ENCODE peak calls at places on chromosomes 2 and 18, in six cellular contexts. T is body of pancreas, X is DND-41, Q is IMR-90, N is endodermal cell, B is ascending aorta. Y is an unnamed sample.

GRCh38 chr18:67109535-67109934 is 407.0 kb downstream of the DSEL start:
- DNase-seq in N (no peak), T (peak; percentile 6), B (no peak), Q (no peak), X (no peak), Y (no peak)

GRCh38 chr2:235698028-235698427 is 204.2 kb downstream of the AGAP1 start:
- DNase-seq in N (no peak), T (no peak), Q (peak; percentile 9), B (no peak), X (no peak), Y (no peak)

GRCh38 chr2:97748397-97748796 is 35.0 kb downstream of the ZAP70 start:
- DNase-seq in B (no peak), Q (no peak), N (peak; percentile 93), X (peak; percentile 81), T (no peak), Y (no peak)

GRCh38 chr2:47602996-47603395 is 179.9 kb upstream of the MSH6 start:
- DNase-seq in B (no peak), X (no peak), N (no peak), T (no peak), Q (peak; percentile 25), Y (no peak)

GRCh38 chr2:39603436-39603835 is 62.3 kb upstream of the TMEM178A start:
- DNase-seq in T (no peak), N (no peak), Q (peak; percentile 33), X (no peak), B (no peak), Y (no peak)

GRCh38 chr18:50666536-50666935 is 106.6 kb downstream of the MAPK4 start:
- DNase-seq in X (no peak), Q (no peak), N (peak; percentile 20), B (no peak), T (no peak), Y (no peak)

GRCh38 chr18:57210101-57210661 is 63.3 kb downstream of the BOD1L2 start:
- DNase-seq in B (no peak), N (peak; percentile 93), X (no peak), Q (peak; percentile 70), T (peak; percentile 47), Y (peak; percentile 21)

GRCh38 chr2:105718846-105719432 is 25.8 kb upstream of the NCK2 start:
- DNase-seq in N (no peak), X (no peak), B (no peak), Q (no peak), T (no peak), Y (no peak)

GRCh38 chr2:227826019-227826521 is 12.4 kb downstream of the CCL20 start:
- DNase-seq in X (no peak), B (no peak), Q (no peak), T (no peak), N (no peak), Y (peak; percentile 61)

GRCh38 chr2:145402706-145403277 is 882.9 kb upstream of the ZEB2 start:
- DNase-seq in Q (peak; percentile 8), T (no peak), B (no peak), N (no peak), X (no peak), Y (no peak)

GRCh38 chr2:207492461-207492860 is 37.3 kb upstream of the CREB1 start:
- DNase-seq in N (no peak), T (no peak), X (no peak), Q (no peak), B (no peak), Y (no peak)

GRCh38 chr2:13193075-13193474 is 476.3 kb downstream of the TRIB2 start:
- DNase-seq in N (no peak), T (no peak), Q (peak; percentile 13), X (peak; percentile 37), B (no peak), Y (no peak)

GRCh38 chr18:77001979-77002378 is 130.6 kb downstream of the MBP start:
- DNase-seq in T (no peak), Q (no peak), N (no peak), B (no peak), X (no peak), Y (no peak)

GRCh38 chr18:36888778-36889177 is 59.9 kb downstream of the KIAA1328 start:
- DNase-seq in T (no peak), B (no peak), N (no peak), Q (no peak), X (no peak), Y (no peak)

GRCh38 chr2:174591740-174592139 is 5.9 kb downstream of the WIPF1 start:
- DNase-seq in Q (no peak), B (no peak), T (no peak), N (no peak), X (no peak), Y (no peak)

GRCh38 chr2:68709421-68709911 is 25.1 kb upstream of the ARHGAP25 start:
- DNase-seq in T (no peak), B (no peak), X (peak; percentile 61), Q (peak; percentile 67), N (peak; percentile 71), Y (no peak)

GRCh38 chr2:28152585-28153284 is 239.9 kb upstream of the FOSL2 start:
- DNase-seq in N (no peak), Q (peak; percentile 45), T (no peak), X (no peak), B (no peak), Y (no peak)

GRCh38 chr2:208311954-208312353 is 45.9 kb downstream of the PIKFYVE start:
- DNase-seq in N (no peak), B (no peak), T (no peak), Q (peak; percentile 25), X (no peak), Y (no peak)

GRCh38 chr2:236545814-236546480 is 23.7 kb upstream of the ACKR3 start:
- DNase-seq in Q (no peak), N (no peak), T (no peak), X (peak; percentile 78), B (no peak), Y (no peak)

GRCh38 chr2:180960982-180961381 is 19.4 kb upstream of the UBE2E3 start:
- DNase-seq in B (no peak), Q (no peak), N (no peak), X (no peak), T (no peak), Y (no peak)

GRCh38 chr2:29223851-29224692 is 108.9 kb downstream of the CLIP4 start:
- DNase-seq in T (peak; percentile 70), N (no peak), B (peak; percentile 17), Q (peak; percentile 55), X (no peak), Y (peak; percentile 46)

GRCh38 chr2:159119652-159120257 is 151.3 kb downstream of the TANC1 start:
- DNase-seq in N (no peak), X (peak; percentile 18), B (no peak), Q (peak; percentile 56), T (no peak), Y (no peak)

DNA sequence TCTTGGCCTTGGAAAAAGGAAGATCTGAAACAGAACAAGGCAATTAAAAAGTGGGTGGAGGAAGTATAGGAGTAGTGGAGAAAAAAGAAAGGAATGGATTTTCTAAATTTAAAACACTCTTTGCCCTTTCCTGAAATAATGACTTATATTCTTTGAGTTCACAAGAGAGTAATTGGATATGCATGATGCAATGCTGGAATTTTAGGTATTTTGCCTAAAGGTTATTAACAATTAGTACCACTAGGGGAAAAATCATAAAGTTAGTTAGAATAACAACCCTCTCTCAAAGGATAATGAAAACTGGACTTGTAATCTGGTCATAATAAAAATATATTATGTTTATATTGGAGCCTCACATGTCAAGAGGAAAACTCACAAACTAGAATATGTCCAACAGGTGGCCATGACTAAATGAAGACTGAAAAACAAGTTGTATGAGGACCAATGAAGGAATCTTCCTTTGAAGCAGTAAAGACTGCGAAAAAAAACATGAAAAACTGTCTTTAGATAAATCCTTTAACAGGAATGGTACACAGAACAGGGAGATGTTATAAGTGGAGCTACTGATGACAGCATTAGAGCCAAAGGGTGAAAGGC is 281.8 kb downstream of the NCKAP5 start:
- DNase-seq in B (no peak), Q (peak; percentile 81), X (no peak), N (no peak), T (no peak), Y (no peak)
- H3K27ac ChIP-seq in B (no peak overlapping the region), Q (peak overlapping the region; percentile 97), X (no peak overlapping the region), N (no peak overlapping the region), T (no peak overlapping the region), Y (peak overlapping the region; percentile 10)

GRCh38 chr2:219037783-219038549 is 3.4 kb downstream of the CFAP65 start:
- DNase-seq in X (no peak), T (no peak), B (no peak), Q (no peak), N (no peak), Y (no peak)
- H3K27me3 ChIP-seq in X (peaks cover 16% of the 10 kb centered on the region), T (peaks cover 9% of the 10 kb centered on the region), B (peaks cover 8% of the 10 kb centered on the region), Q (peaks cover 46% of the 10 kb centered on the region), N (peaks cover 84% of the 10 kb centered on the region), Y (peaks cover 26% of the 10 kb centered on the region)

GRCh38 chr2:127807678-127808353 is 3.2 kb downstream of the WDR33 start:
- DNase-seq in N (no peak), B (no peak), T (no peak), X (no peak), Q (no peak), Y (no peak)
- H3K4me1 ChIP-seq in N (no peaks in the 10 kb centered on the region), B (peaks cover 30% of the 10 kb centered on the region), T (peaks cover 54% of the 10 kb centered on the region), X (peaks cover 51% of the 10 kb centered on the region), Q (no peaks in the 10 kb centered on the region), Y (peaks cover 4% of the 10 kb centered on the region)

DNA sequence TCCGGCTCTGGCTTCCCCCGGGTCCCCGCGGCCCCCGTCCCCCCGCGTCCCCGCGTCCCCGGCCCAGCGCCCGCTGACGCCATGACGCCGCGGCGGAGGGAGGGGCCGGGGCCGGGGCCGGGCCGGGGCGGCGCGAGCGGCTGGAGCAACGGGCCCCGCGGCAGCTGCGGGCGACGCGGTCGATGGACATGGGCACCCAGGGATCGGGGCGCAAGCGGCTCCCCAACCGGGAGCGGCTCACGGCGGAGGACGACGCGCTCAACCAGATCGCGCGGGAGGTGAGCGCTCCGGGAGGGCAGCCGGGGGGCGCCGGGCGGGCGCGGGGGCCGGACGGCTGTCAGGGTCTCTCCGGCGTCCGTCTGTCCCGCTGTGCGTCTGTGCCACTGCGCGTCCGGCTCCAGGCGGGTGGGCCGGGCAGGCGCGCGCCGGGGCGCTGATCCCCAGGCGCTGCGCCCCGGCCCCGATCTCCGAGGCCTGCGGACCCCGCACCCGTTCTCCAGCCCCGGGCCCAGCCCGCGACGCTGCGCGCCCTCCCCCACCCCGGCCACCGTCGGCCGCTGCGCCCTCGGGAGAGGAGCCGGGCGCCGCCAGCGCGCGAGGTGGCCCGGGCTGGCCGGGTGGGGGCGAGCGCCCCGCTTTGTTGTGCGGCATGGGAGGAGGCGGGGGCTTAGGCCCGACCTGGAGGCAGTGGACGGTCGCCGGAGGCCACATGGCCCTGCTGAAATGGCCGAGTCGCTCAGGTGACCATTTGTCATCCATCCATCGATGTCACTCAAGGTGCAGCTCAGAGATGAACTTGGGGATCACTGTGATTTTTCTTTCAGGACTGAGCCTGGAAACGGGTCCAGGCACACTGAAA is at the start of gene LRRFIP1:
- DNase-seq in B (no peak), Q (no peak), N (peak; percentile 77), T (peak; percentile 32), X (no peak), Y (no peak)
- H3K27ac ChIP-seq in B (peak within 1 kb of the TSS; percentile 94), Q (peak within 1 kb of the TSS; percentile 49), N (no peak within 1 kb of the TSS), T (peak within 1 kb of the TSS; percentile 60), X (no peak within 1 kb of the TSS), Y (peak within 1 kb of the TSS; percentile 77)

GRCh38 chr2:44010266-44010665 is 14.5 kb upstream of the LRPPRC start:
- DNase-seq in X (no peak), T (no peak), N (no peak), B (no peak), Q (no peak), Y (no peak)
- H3K27me3 ChIP-seq in X (no peaks in the 10 kb centered on the region), T (no peaks in the 10 kb centered on the region), N (no peaks in the 10 kb centered on the region), B (no peaks in the 10 kb centered on the region), Q (peaks cover 13% of the 10 kb centered on the region), Y (no peaks in the 10 kb centered on the region)

DNA sequence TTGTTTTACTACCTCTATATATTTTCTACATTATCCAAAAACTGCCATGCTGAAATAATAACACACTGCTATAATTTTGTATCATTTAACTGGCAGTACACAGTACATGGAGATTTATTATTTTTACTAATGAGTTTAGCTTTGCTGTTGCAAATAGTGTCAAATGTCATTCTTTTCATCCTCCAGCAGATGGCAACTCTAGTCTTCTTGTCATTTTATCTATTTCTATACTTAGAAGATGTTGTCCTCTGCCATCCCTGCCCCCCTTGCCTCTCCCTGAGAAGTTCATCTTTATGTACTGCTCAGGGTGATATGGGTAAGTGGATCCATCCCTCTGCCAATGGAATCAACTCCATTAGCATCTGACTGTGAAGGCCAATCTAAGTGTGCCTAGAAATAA is 21.7 kb upstream of the LRRTM1 start:
- DNase-seq in T (no peak), N (no peak), B (no peak), Q (peak; percentile 19), X (no peak), Y (no peak)
- H3K4me1 ChIP-seq in T (no peaks in the 10 kb centered on the region), N (peaks cover 13% of the 10 kb centered on the region), B (no peaks in the 10 kb centered on the region), Q (no peaks in the 10 kb centered on the region), X (no peaks in the 10 kb centered on the region), Y (no peaks in the 10 kb centered on the region)

Y was measured in breast epithelium.